ENCODE peak calls at places on chromosomes 2 and 18, in ten cellular contexts. One of them, this sample, is unnamed.

GRCh38 chr2:235716875-235717496 is 223.1 kb downstream of the AGAP1 start:
- DNase-seq in body of pancreas: peak; percentile 18
- DNase-seq in GM23338: no peak
- DNase-seq in brain microvascular endothelial cell: no peak
- DNase-seq in adrenal gland: no peak
- DNase-seq in Peyer's patch: no peak
- DNase-seq in pancreas: no peak
- DNase-seq in fibroblast of lung: peak; percentile 66
- DNase-seq in mammary epithelial cell: no peak
- DNase-seq in PC-9: no peak
- DNase-seq in this sample: no peak

GRCh38 chr2:158890296-158890905 is 78.0 kb upstream of the TANC1 start:
- DNase-seq in body of pancreas: no peak
- DNase-seq in GM23338: no peak
- DNase-seq in brain microvascular endothelial cell: no peak
- DNase-seq in adrenal gland: no peak
- DNase-seq in Peyer's patch: no peak
- DNase-seq in pancreas: no peak
- DNase-seq in fibroblast of lung: no peak
- DNase-seq in mammary epithelial cell: peak; percentile 27
- DNase-seq in PC-9: no peak
- DNase-seq in this sample: no peak

GRCh38 chr2:187942876-187943275 is 348.8 kb upstream of the GULP1 start:
- DNase-seq in body of pancreas: no peak
- DNase-seq in GM23338: no peak
- DNase-seq in brain microvascular endothelial cell: no peak
- DNase-seq in adrenal gland: no peak
- DNase-seq in Peyer's patch: no peak
- DNase-seq in pancreas: no peak
- DNase-seq in fibroblast of lung: peak; percentile 52
- DNase-seq in mammary epithelial cell: no peak
- DNase-seq in PC-9: no peak
- DNase-seq in this sample: no peak

GRCh38 chr2:177030391-177031000 is 182.1 kb upstream of the HNRNPA3 start:
- DNase-seq in body of pancreas: no peak
- DNase-seq in GM23338: no peak
- DNase-seq in brain microvascular endothelial cell: no peak
- DNase-seq in adrenal gland: no peak
- DNase-seq in Peyer's patch: no peak
- DNase-seq in pancreas: no peak
- DNase-seq in fibroblast of lung: no peak
- DNase-seq in mammary epithelial cell: no peak
- DNase-seq in PC-9: no peak
- DNase-seq in this sample: no peak

GRCh38 chr2:186575302-186575701 is 14.6 kb upstream of the ITGAV start:
- DNase-seq in body of pancreas: peak; percentile 10
- DNase-seq in GM23338: peak; percentile 49
- DNase-seq in brain microvascular endothelial cell: peak; percentile 98
- DNase-seq in adrenal gland: peak; percentile 81
- DNase-seq in Peyer's patch: no peak
- DNase-seq in pancreas: no peak
- DNase-seq in fibroblast of lung: peak; percentile 99
- DNase-seq in mammary epithelial cell: peak; percentile 97
- DNase-seq in PC-9: peak; percentile 47
- DNase-seq in this sample: peak; percentile 92

GRCh38 chr2:28277466-28277865 is 115.2 kb upstream of the FOSL2 start:
- DNase-seq in body of pancreas: no peak
- DNase-seq in GM23338: no peak
- DNase-seq in brain microvascular endothelial cell: no peak
- DNase-seq in adrenal gland: no peak
- DNase-seq in Peyer's patch: no peak
- DNase-seq in pancreas: no peak
- DNase-seq in fibroblast of lung: no peak
- DNase-seq in mammary epithelial cell: no peak
- DNase-seq in PC-9: no peak
- DNase-seq in this sample: no peak

GRCh38 chr2:167729911-167730310 is 517.5 kb downstream of the STK39 start:
- DNase-seq in body of pancreas: no peak
- DNase-seq in GM23338: no peak
- DNase-seq in brain microvascular endothelial cell: no peak
- DNase-seq in adrenal gland: no peak
- DNase-seq in Peyer's patch: no peak
- DNase-seq in pancreas: no peak
- DNase-seq in fibroblast of lung: no peak
- DNase-seq in mammary epithelial cell: no peak
- DNase-seq in PC-9: no peak
- DNase-seq in this sample: no peak

GRCh38 chr2:43109261-43109743 is 117.1 kb downstream of the ZFP36L2 start:
- DNase-seq in body of pancreas: no peak
- DNase-seq in GM23338: no peak
- DNase-seq in brain microvascular endothelial cell: no peak
- DNase-seq in adrenal gland: no peak
- DNase-seq in Peyer's patch: no peak
- DNase-seq in pancreas: no peak
- DNase-seq in fibroblast of lung: no peak
- DNase-seq in mammary epithelial cell: no peak
- DNase-seq in PC-9: no peak
- DNase-seq in this sample: no peak

GRCh38 chr2:215680605-215681598 is 245.0 kb upstream of the FN1 start:
- DNase-seq in body of pancreas: no peak
- DNase-seq in GM23338: no peak
- DNase-seq in brain microvascular endothelial cell: peak; percentile 95
- DNase-seq in adrenal gland: peak; percentile 22
- DNase-seq in Peyer's patch: no peak
- DNase-seq in pancreas: no peak
- DNase-seq in fibroblast of lung: peak; percentile 89
- DNase-seq in mammary epithelial cell: peak; percentile 100
- DNase-seq in PC-9: peak; percentile 27
- DNase-seq in this sample: no peak

GRCh38 chr2:219296142-219296541 is 13.1 kb downstream of the PTPRN start:
- DNase-seq in body of pancreas: no peak
- DNase-seq in GM23338: no peak
- DNase-seq in brain microvascular endothelial cell: no peak
- DNase-seq in adrenal gland: no peak
- DNase-seq in Peyer's patch: no peak
- DNase-seq in pancreas: no peak
- DNase-seq in fibroblast of lung: no peak
- DNase-seq in mammary epithelial cell: no peak
- DNase-seq in PC-9: no peak
- DNase-seq in this sample: no peak

GRCh38 chr18:9328776-9329175 is 5.8 kb upstream of the TWSG1 start:
- DNase-seq in body of pancreas: no peak
- DNase-seq in GM23338: no peak
- DNase-seq in brain microvascular endothelial cell: no peak
- DNase-seq in adrenal gland: no peak
- DNase-seq in Peyer's patch: no peak
- DNase-seq in pancreas: no peak
- DNase-seq in fibroblast of lung: no peak
- DNase-seq in mammary epithelial cell: no peak
- DNase-seq in PC-9: no peak
- DNase-seq in this sample: no peak

GRCh38 chr2:23401427-23402204 is 16.6 kb downstream of the KLHL29 start:
- DNase-seq in body of pancreas: no peak
- DNase-seq in GM23338: no peak
- DNase-seq in brain microvascular endothelial cell: no peak
- DNase-seq in adrenal gland: no peak
- DNase-seq in Peyer's patch: no peak
- DNase-seq in pancreas: no peak
- DNase-seq in fibroblast of lung: no peak
- DNase-seq in mammary epithelial cell: no peak
- DNase-seq in PC-9: no peak
- DNase-seq in this sample: no peak

GRCh38 chr2:23399674-23400261 is 14.8 kb downstream of the KLHL29 start:
- DNase-seq in body of pancreas: no peak
- DNase-seq in GM23338: no peak
- DNase-seq in brain microvascular endothelial cell: no peak
- DNase-seq in adrenal gland: no peak
- DNase-seq in Peyer's patch: no peak
- DNase-seq in pancreas: no peak
- DNase-seq in fibroblast of lung: no peak
- DNase-seq in mammary epithelial cell: no peak
- DNase-seq in PC-9: no peak
- DNase-seq in this sample: no peak

GRCh38 chr2:23402205-23402740 is 17.3 kb downstream of the KLHL29 start:
- DNase-seq in body of pancreas: no peak
- DNase-seq in GM23338: no peak
- DNase-seq in brain microvascular endothelial cell: no peak
- DNase-seq in adrenal gland: no peak
- DNase-seq in Peyer's patch: no peak
- DNase-seq in pancreas: no peak
- DNase-seq in fibroblast of lung: no peak
- DNase-seq in mammary epithelial cell: no peak
- DNase-seq in PC-9: no peak
- DNase-seq in this sample: no peak

GRCh38 chr2:23400703-23401102 is 15.7 kb downstream of the KLHL29 start:
- DNase-seq in body of pancreas: no peak
- DNase-seq in GM23338: no peak
- DNase-seq in brain microvascular endothelial cell: no peak
- DNase-seq in adrenal gland: no peak
- DNase-seq in Peyer's patch: no peak
- DNase-seq in pancreas: no peak
- DNase-seq in fibroblast of lung: no peak
- DNase-seq in mammary epithelial cell: no peak
- DNase-seq in PC-9: no peak
- DNase-seq in this sample: no peak

DNA sequence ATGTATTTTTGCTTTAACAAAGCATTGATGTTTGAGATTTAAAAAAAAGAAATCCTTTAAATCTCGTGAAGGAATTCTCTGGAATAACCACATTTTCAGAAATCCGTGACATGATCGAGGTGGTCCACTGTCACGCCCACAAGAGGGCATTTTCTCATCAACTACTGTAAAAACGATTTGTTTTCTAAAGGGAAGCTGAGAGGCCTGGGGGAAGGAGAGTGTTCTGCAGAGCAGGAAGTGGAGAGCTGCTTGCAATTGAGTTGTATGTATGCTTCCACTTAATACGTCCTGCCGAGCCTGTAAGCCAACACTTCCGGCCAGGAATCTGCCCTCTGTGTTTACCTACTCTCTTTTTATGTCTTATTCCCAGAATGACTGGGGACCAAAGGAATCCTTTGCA is 19.4 kb downstream of the KLHL29 start:
- DNase-seq in body of pancreas: peak; percentile 15
- DNase-seq in GM23338: peak; percentile 70
- DNase-seq in brain microvascular endothelial cell: peak; percentile 77
- DNase-seq in adrenal gland: no peak
- DNase-seq in Peyer's patch: no peak
- DNase-seq in pancreas: no peak
- DNase-seq in fibroblast of lung: peak; percentile 82
- DNase-seq in mammary epithelial cell: peak; percentile 40
- DNase-seq in PC-9: peak; percentile 33
- DNase-seq in this sample: peak; percentile 66
- H3K4me3 ChIP-seq in body of pancreas: no peak overlapping the region
- H3K4me3 ChIP-seq in GM23338: no peak overlapping the region
- H3K4me3 ChIP-seq in brain microvascular endothelial cell: no peak overlapping the region
- H3K4me3 ChIP-seq in adrenal gland: no peak overlapping the region
- H3K4me3 ChIP-seq in Peyer's patch: no peak overlapping the region
- H3K4me3 ChIP-seq in pancreas: no peak overlapping the region
- H3K4me3 ChIP-seq in fibroblast of lung: no peak overlapping the region
- H3K4me3 ChIP-seq in mammary epithelial cell: no peak overlapping the region
- H3K4me3 ChIP-seq in PC-9: no peak overlapping the region
- H3K4me3 ChIP-seq in this sample: no peak overlapping the region

GRCh38 chr2:8661235-8661634 is 20.6 kb upstream of the ID2 start:
- DNase-seq in body of pancreas: no peak
- DNase-seq in GM23338: no peak
- DNase-seq in brain microvascular endothelial cell: no peak
- DNase-seq in adrenal gland: no peak
- DNase-seq in Peyer's patch: no peak
- DNase-seq in pancreas: no peak
- DNase-seq in fibroblast of lung: no peak
- DNase-seq in mammary epithelial cell: no peak
- DNase-seq in PC-9: no peak
- DNase-seq in this sample: no peak

GRCh38 chr2:8658064-8658862 is 23.6 kb upstream of the ID2 start:
- DNase-seq in body of pancreas: no peak
- DNase-seq in GM23338: no peak
- DNase-seq in brain microvascular endothelial cell: no peak
- DNase-seq in adrenal gland: no peak
- DNase-seq in Peyer's patch: no peak
- DNase-seq in pancreas: no peak
- DNase-seq in fibroblast of lung: no peak
- DNase-seq in mammary epithelial cell: no peak
- DNase-seq in PC-9: no peak
- DNase-seq in this sample: no peak

GRCh38 chr2:8657423-8658062 is 24.3 kb upstream of the ID2 start:
- DNase-seq in body of pancreas: no peak
- DNase-seq in GM23338: no peak
- DNase-seq in brain microvascular endothelial cell: no peak
- DNase-seq in adrenal gland: no peak
- DNase-seq in Peyer's patch: no peak
- DNase-seq in pancreas: no peak
- DNase-seq in fibroblast of lung: no peak
- DNase-seq in mammary epithelial cell: no peak
- DNase-seq in PC-9: no peak
- DNase-seq in this sample: no peak

GRCh38 chr2:8659735-8660492 is 21.9 kb upstream of the ID2 start:
- DNase-seq in body of pancreas: no peak
- DNase-seq in GM23338: no peak
- DNase-seq in brain microvascular endothelial cell: no peak
- DNase-seq in adrenal gland: peak; percentile 66
- DNase-seq in Peyer's patch: no peak
- DNase-seq in pancreas: no peak
- DNase-seq in fibroblast of lung: no peak
- DNase-seq in mammary epithelial cell: no peak
- DNase-seq in PC-9: no peak
- DNase-seq in this sample: no peak

GRCh38 chr2:8659092-8659734 is 22.6 kb upstream of the ID2 start:
- DNase-seq in body of pancreas: no peak
- DNase-seq in GM23338: no peak
- DNase-seq in brain microvascular endothelial cell: no peak
- DNase-seq in adrenal gland: peak; percentile 61
- DNase-seq in Peyer's patch: no peak
- DNase-seq in pancreas: no peak
- DNase-seq in fibroblast of lung: no peak
- DNase-seq in mammary epithelial cell: no peak
- DNase-seq in PC-9: no peak
- DNase-seq in this sample: no peak
- H3K27ac ChIP-seq in body of pancreas: no peak overlapping the region
- H3K27ac ChIP-seq in GM23338: no peak overlapping the region
- H3K27ac ChIP-seq in brain microvascular endothelial cell: no peak overlapping the region
- H3K27ac ChIP-seq in adrenal gland: peak overlapping the region; percentile 41
- H3K27ac ChIP-seq in Peyer's patch: no peak overlapping the region
- H3K27ac ChIP-seq in pancreas: no peak overlapping the region
- H3K27ac ChIP-seq in fibroblast of lung: no peak overlapping the region
- H3K27ac ChIP-seq in mammary epithelial cell: no peak overlapping the region
- H3K27ac ChIP-seq in PC-9: no peak overlapping the region
- H3K27ac ChIP-seq in this sample: no peak overlapping the region

GRCh38 chr2:54640834-54641540 is 82.5 kb upstream of the EML6 start:
- DNase-seq in body of pancreas: no peak
- DNase-seq in GM23338: no peak
- DNase-seq in brain microvascular endothelial cell: no peak
- DNase-seq in adrenal gland: no peak
- DNase-seq in Peyer's patch: no peak
- DNase-seq in pancreas: no peak
- DNase-seq in fibroblast of lung: no peak
- DNase-seq in mammary epithelial cell: no peak
- DNase-seq in PC-9: no peak
- DNase-seq in this sample: no peak
- H3K36me3 ChIP-seq in body of pancreas: peaks cover 9% of the 10 kb centered on the region
- H3K36me3 ChIP-seq in GM23338: peaks cover 53% of the 10 kb centered on the region
- H3K36me3 ChIP-seq in brain microvascular endothelial cell: peaks cover 86% of the 10 kb centered on the region
- H3K36me3 ChIP-seq in adrenal gland: no peaks in the 10 kb centered on the region
- H3K36me3 ChIP-seq in Peyer's patch: no peaks in the 10 kb centered on the region
- H3K36me3 ChIP-seq in pancreas: peaks cover 13% of the 10 kb centered on the region
- H3K36me3 ChIP-seq in fibroblast of lung: peaks cover 17% of the 10 kb centered on the region
- H3K36me3 ChIP-seq in mammary epithelial cell: peaks cover 43% of the 10 kb centered on the region
- H3K36me3 ChIP-seq in PC-9: peaks cover 40% of the 10 kb centered on the region
- H3K36me3 ChIP-seq in this sample: peaks cover 77% of the 10 kb centered on the region

GRCh38 chr2:36696533-36696932 is at the start of gene VIT:
- DNase-seq in body of pancreas: no peak
- DNase-seq in GM23338: no peak
- DNase-seq in brain microvascular endothelial cell: no peak
- DNase-seq in adrenal gland: no peak
- DNase-seq in Peyer's patch: no peak
- DNase-seq in pancreas: no peak
- DNase-seq in fibroblast of lung: peak; percentile 42
- DNase-seq in mammary epithelial cell: no peak
- DNase-seq in PC-9: no peak
- DNase-seq in this sample: no peak
- H3K4me3 ChIP-seq in body of pancreas: no peak within 1 kb of the TSS
- H3K4me3 ChIP-seq in GM23338: no peak within 1 kb of the TSS
- H3K4me3 ChIP-seq in brain microvascular endothelial cell: no peak within 1 kb of the TSS
- H3K4me3 ChIP-seq in adrenal gland: no peak within 1 kb of the TSS
- H3K4me3 ChIP-seq in Peyer's patch: no peak within 1 kb of the TSS
- H3K4me3 ChIP-seq in pancreas: no peak within 1 kb of the TSS
- H3K4me3 ChIP-seq in fibroblast of lung: no peak within 1 kb of the TSS
- H3K4me3 ChIP-seq in mammary epithelial cell: peak within 1 kb of the TSS; percentile 15
- H3K4me3 ChIP-seq in PC-9: no peak within 1 kb of the TSS
- H3K4me3 ChIP-seq in this sample: peak within 1 kb of the TSS; percentile 1